ENCODE peak calls at places on chromosomes 16 and 17, in nine cellular contexts. I is mesothelial cell of epicardium, F is RWPE1, T is lower leg skin, V is fibroblast of mammary gland, W is A549, Z is HepG2, E is cardiac muscle cell, A is HFFc6. N is an unnamed sample.

GRCh38 chr17:47896672-47897490 is 845 bp downstream of the SP2 start:
- DNase-seq in I (no peak), F (no peak), T (no peak), V (no peak), W (no peak), Z (no peak), E (no peak), A (no peak), N (no peak)

GRCh38 chr17:66290097-66290722 is 12.2 kb upstream of the PRKCA start:
- DNase-seq in I (no peak), F (no peak), T (no peak), V (no peak), W (no peak), Z (peak; percentile 53), E (no peak), A (no peak), N (no peak)

GRCh38 chr17:50618941-50619340 is 15.7 kb upstream of the ABCC3 start:
- DNase-seq in I (no peak), F (no peak), T (no peak), V (no peak), W (no peak), Z (no peak), E (no peak), A (no peak), N (no peak)

GRCh38 chr16:84065536-84066132 is 23.0 kb upstream of the SLC38A8 start:
- DNase-seq in I (peak; percentile 65), F (peak; percentile 40), T (peak; percentile 85), V (peak; percentile 68), W (peak; percentile 62), Z (peak; percentile 58), E (peak; percentile 72), A (peak; percentile 33), N (peak; percentile 68)

GRCh38 chr16:47779201-47780016 is 318.3 kb downstream of the PHKB start:
- DNase-seq in I (no peak), F (no peak), T (no peak), V (peak; percentile 60), W (peak; percentile 11), Z (no peak), E (no peak), A (no peak), N (no peak)

GRCh38 chr17:16924701-16925440 is 47.0 kb downstream of the TNFRSF13B start:
- DNase-seq in I (no peak), F (no peak), T (peak; percentile 74), V (no peak), W (no peak), Z (no peak), E (no peak), A (no peak), N (no peak)

GRCh38 chr17:63116967-63117366 is 150.9 kb downstream of the TANC2 start:
- DNase-seq in I (peak; percentile 44), F (peak; percentile 15), T (no peak), V (peak; percentile 45), W (peak; percentile 17), Z (no peak), E (no peak), A (peak; percentile 34), N (peak; percentile 9)

GRCh38 chr16:59899940-59900339 is 1165.8 kb upstream of the GOT2 start:
- DNase-seq in I (no peak), F (no peak), T (no peak), V (no peak), W (peak; percentile 57), Z (no peak), E (no peak), A (no peak), N (no peak)

GRCh38 chr17:17120716-17121115 is 78.5 kb downstream of the MPRIP start:
- DNase-seq in I (no peak), F (no peak), T (no peak), V (no peak), W (no peak), Z (no peak), E (no peak), A (no peak), N (no peak)

GRCh38 chr16:27179500-27180072 is 23.7 kb upstream of the KDM8 start:
- DNase-seq in I (peak; percentile 75), F (no peak), T (peak; percentile 97), V (peak; percentile 71), W (peak; percentile 69), Z (peak; percentile 72), E (peak; percentile 81), A (peak; percentile 38), N (peak; percentile 86)

GRCh38 chr17:30956764-30957374 is 14.0 kb upstream of the RNF135 start:
- DNase-seq in I (no peak), F (no peak), T (peak; percentile 50), V (no peak), W (no peak), Z (no peak), E (peak; percentile 2), A (no peak), N (no peak)
- TF ChIP-seq CTCF in I (no peak), F (no peak), T (no peak), V (no peak), W (no peak), Z (no peak), E (no peak), A (no peak), N (no peak)

GRCh38 chr17:79932907-79933306 is 93.7 kb upstream of the CBX4 start:
- DNase-seq in I (no peak), F (no peak), T (no peak), V (no peak), W (no peak), Z (no peak), E (no peak), A (no peak), N (no peak)

GRCh38 chr17:79932446-79932845 is 93.2 kb upstream of the CBX4 start:
- DNase-seq in I (no peak), F (no peak), T (no peak), V (no peak), W (no peak), Z (peak; percentile 54), E (no peak), A (no peak), N (no peak)

GRCh38 chr17:79934653-79934970 is 95.4 kb upstream of the CBX4 start:
- DNase-seq in I (no peak), F (no peak), T (no peak), V (no peak), W (no peak), Z (no peak), E (no peak), A (no peak), N (no peak)

GRCh38 chr17:79935197-79935844 is 96.1 kb upstream of the CBX4 start:
- DNase-seq in I (no peak), F (no peak), T (no peak), V (no peak), W (no peak), Z (no peak), E (no peak), A (no peak), N (no peak)

DNA sequence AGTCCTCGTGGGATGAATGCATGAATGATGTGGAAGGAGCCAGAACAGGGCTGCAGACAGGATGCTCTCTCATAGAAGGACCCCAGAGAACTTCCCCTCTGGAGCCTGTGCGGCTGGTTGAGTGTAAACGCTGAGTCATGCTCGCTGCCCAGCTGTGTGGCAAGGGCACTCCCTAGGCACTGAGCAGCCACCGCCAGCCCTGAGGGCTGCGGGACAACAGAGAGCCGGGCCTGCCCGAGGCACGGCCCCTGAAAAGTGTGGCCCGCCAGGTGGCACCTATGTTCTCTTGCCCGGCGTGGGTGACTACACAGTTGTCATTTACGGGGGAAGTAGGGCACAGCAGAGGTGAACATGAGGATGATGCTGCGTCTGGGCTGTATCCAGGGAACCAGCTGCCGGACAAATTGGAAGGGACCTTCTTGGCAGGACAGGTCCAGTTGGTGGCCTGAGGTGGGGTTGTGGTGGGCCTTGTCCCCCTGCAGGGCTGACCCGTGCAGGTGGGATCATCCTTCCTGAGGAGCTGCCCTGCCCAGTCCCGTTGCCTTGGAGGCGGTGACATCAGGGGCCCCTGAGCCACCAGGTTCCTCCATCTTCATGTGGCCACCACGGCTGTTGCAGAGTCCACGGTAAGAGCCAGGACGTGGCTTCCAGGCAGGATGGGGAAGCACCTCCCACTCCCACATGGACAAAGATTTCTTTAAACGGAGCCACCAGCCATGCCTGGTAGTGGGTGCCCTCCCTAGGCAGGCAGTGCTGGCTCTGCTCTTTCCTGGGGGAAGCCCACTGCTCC is 94.8 kb upstream of the CBX4 start:
- DNase-seq in I (no peak), F (no peak), T (no peak), V (no peak), W (peak; percentile 58), Z (no peak), E (no peak), A (no peak), N (no peak)
- TF ChIP-seq CTCF in I (no peak), F (no peak), T (no peak), V (no peak), W (peak; percentile 6), Z (no peak), E (no peak), A (no peak), N (no peak)

DNA sequence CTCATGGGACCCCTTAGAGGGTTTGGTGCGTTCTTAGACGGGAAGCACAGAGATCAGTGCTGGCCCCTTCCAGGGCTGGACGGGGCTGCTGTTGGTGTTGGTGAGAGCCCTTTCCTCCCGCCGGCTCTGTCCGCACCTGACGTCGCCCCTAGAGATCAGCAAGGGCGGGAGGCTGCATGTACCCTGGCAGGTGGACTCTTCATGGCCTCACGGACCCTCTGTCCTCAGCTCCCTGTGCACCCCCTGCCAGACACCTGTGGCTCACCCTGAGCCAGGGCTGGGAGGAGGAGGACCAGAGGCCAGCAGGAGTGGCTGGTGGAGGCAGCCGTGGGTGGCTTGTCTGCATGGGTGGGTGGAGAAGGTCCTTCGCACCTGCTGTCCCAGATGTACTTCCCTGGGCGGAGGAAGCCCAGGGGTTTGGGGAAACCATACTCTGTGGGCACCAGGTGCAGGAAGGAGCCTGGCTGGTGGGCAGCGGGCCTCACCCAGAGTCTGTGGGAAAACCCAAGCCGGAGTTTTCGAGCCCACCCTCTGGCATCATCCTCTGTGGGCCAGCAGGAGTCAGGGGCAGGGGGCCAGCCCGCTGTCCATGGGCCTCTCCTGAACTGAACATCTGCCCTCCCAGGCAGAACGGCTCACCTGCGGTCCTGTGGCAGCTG is 348.6 kb downstream of the SEC14L1 start:
- DNase-seq in I (no peak), F (no peak), T (no peak), V (no peak), W (no peak), Z (no peak), E (no peak), A (no peak), N (no peak)
- TF ChIP-seq CTCF in I (no peak), F (no peak), T (no peak), V (no peak), W (no peak), Z (no peak), E (no peak), A (no peak), N (no peak)

DNA sequence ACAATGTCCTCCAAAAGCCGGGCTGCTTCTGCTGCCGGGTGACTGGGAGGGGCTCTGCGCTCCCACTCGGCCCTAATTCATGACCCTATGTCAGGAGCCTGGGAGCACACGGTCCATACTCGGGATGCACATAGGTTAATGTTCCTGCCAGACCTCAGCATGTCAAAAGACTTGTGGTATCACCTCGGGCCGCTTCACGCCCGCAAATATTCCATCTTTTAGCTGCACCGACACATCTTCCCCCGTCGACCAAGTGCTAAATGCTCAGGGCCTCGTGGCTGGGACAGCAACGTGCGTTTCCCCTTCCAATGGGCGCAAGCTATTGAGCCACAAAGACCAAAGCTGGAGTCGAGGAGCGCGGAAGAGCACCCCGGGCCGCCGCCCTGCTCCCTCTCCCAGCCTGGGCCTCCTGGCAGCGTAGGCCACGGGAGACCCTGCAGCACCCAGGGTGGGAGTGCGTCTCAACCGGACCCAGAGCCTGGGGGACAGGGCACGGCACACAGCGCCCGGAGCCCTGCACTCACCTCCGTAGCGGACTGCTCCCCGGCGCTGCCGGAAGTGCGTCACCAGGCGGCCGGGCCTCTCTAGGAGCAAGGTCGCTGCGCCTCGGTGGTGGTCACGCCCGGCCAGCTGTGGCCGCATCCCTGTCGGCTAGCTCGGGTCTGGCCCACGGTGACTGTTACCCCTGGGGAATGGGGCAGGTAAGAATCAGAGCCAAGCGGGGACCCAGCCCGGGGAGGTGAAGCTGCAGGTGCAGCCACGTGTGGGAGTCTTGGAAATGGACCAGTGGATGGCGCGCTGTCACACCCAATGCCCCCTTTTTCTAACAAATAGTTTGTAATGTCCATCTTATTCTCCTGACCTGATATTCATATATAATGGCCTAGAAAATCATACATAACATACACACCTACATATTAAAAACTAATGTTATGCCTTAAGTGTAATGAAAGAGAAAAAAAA is at the start of gene ZNF23:
- DNase-seq in I (peak; percentile 78), F (peak; percentile 85), T (peak; percentile 96), V (peak; percentile 74), W (peak; percentile 85), Z (peak; percentile 64), E (peak; percentile 89), A (peak; percentile 69), N (peak; percentile 86)
- TF ChIP-seq CTCF in I (no peak), F (no peak), T (no peak), V (no peak), W (no peak), Z (peak; percentile 57), E (no peak), A (peak; percentile 53), N (no peak)